ENCODE peak calls at places on chromosome 20, in ten cellular contexts. One of them, this sample, is unnamed.

GRCh38 chr20:44031822-44032582 is 117.3 kb downstream of the TOX2 start:
- DNase-seq in lower lobe of right lung: no peak
- DNase-seq in smooth muscle cell of the brain vasculature: no peak
- DNase-seq in stimulated activated naive B cell treated with anti-CD40 and anti-IgM and Interleukin-4, amounts not matched to agents 10 μg/mL and 1 μg/mL and 100 μg/mL, for 72 hours: no peak
- DNase-seq in effector memory CD4-positive, alpha-beta T cell: no peak
- DNase-seq in stimulated activated CD4-positive, alpha-beta T cell treated with anti-CD3 and anti-CD28 coated beads, Interleukin-15, amount 100 ng/mL, for 1 hour: no peak
- DNase-seq in NAMALWA: no peak
- DNase-seq in ovary: no peak
- DNase-seq in endothelial cell: no peak
- DNase-seq in anterior cingulate cortex: no peak
- DNase-seq in this sample: no peak

GRCh38 chr20:44533928-44534327 is 12.1 kb upstream of the SERINC3 start:
- DNase-seq in endothelial cell: no peak
- DNase-seq in stimulated activated CD4-positive, alpha-beta T cell treated with anti-CD3 and anti-CD28 coated beads, Interleukin-15, amount 100 ng/mL, for 1 hour: no peak
- DNase-seq in lower lobe of right lung: no peak
- DNase-seq in stimulated activated naive B cell treated with anti-CD40 and anti-IgM and Interleukin-4, amounts not matched to agents 10 μg/mL and 1 μg/mL and 100 μg/mL, for 72 hours: no peak
- DNase-seq in effector memory CD4-positive, alpha-beta T cell: no peak
- DNase-seq in smooth muscle cell of the brain vasculature: no peak
- DNase-seq in ovary: no peak
- DNase-seq in NAMALWA: peak; percentile 15
- DNase-seq in anterior cingulate cortex: no peak
- DNase-seq in this sample: no peak

GRCh38 chr20:21564127-21564773 is 50.4 kb upstream of the NKX2-2 start:
- DNase-seq in stimulated activated CD4-positive, alpha-beta T cell treated with anti-CD3 and anti-CD28 coated beads, Interleukin-15, amount 100 ng/mL, for 1 hour: no peak
- DNase-seq in stimulated activated naive B cell treated with anti-CD40 and anti-IgM and Interleukin-4, amounts not matched to agents 10 μg/mL and 1 μg/mL and 100 μg/mL, for 72 hours: no peak
- DNase-seq in smooth muscle cell of the brain vasculature: no peak
- DNase-seq in anterior cingulate cortex: peak; percentile 39
- DNase-seq in effector memory CD4-positive, alpha-beta T cell: no peak
- DNase-seq in lower lobe of right lung: no peak
- DNase-seq in endothelial cell: no peak
- DNase-seq in NAMALWA: no peak
- DNase-seq in ovary: no peak
- DNase-seq in this sample: no peak

GRCh38 chr20:59105581-59105980 is 58.0 kb upstream of the ZNF831 start:
- DNase-seq in endothelial cell: no peak
- DNase-seq in smooth muscle cell of the brain vasculature: no peak
- DNase-seq in stimulated activated CD4-positive, alpha-beta T cell treated with anti-CD3 and anti-CD28 coated beads, Interleukin-15, amount 100 ng/mL, for 1 hour: no peak
- DNase-seq in anterior cingulate cortex: no peak
- DNase-seq in ovary: no peak
- DNase-seq in stimulated activated naive B cell treated with anti-CD40 and anti-IgM and Interleukin-4, amounts not matched to agents 10 μg/mL and 1 μg/mL and 100 μg/mL, for 72 hours: no peak
- DNase-seq in NAMALWA: no peak
- DNase-seq in lower lobe of right lung: no peak
- DNase-seq in effector memory CD4-positive, alpha-beta T cell: no peak
- DNase-seq in this sample: no peak

GRCh38 chr20:57482148-57482547 is 42.8 kb downstream of the CTCFL start:
- DNase-seq in stimulated activated naive B cell treated with anti-CD40 and anti-IgM and Interleukin-4, amounts not matched to agents 10 μg/mL and 1 μg/mL and 100 μg/mL, for 72 hours: no peak
- DNase-seq in smooth muscle cell of the brain vasculature: no peak
- DNase-seq in NAMALWA: peak; percentile 66
- DNase-seq in anterior cingulate cortex: no peak
- DNase-seq in effector memory CD4-positive, alpha-beta T cell: no peak
- DNase-seq in endothelial cell: no peak
- DNase-seq in stimulated activated CD4-positive, alpha-beta T cell treated with anti-CD3 and anti-CD28 coated beads, Interleukin-15, amount 100 ng/mL, for 1 hour: no peak
- DNase-seq in ovary: peak; percentile 4
- DNase-seq in lower lobe of right lung: no peak
- DNase-seq in this sample: peak; percentile 2

GRCh38 chr20:16476032-16476431 is 97.2 kb downstream of the KIF16B start:
- DNase-seq in endothelial cell: no peak
- DNase-seq in ovary: no peak
- DNase-seq in NAMALWA: peak; percentile 67
- DNase-seq in smooth muscle cell of the brain vasculature: peak; percentile 52
- DNase-seq in effector memory CD4-positive, alpha-beta T cell: no peak
- DNase-seq in stimulated activated naive B cell treated with anti-CD40 and anti-IgM and Interleukin-4, amounts not matched to agents 10 μg/mL and 1 μg/mL and 100 μg/mL, for 72 hours: no peak
- DNase-seq in stimulated activated CD4-positive, alpha-beta T cell treated with anti-CD3 and anti-CD28 coated beads, Interleukin-15, amount 100 ng/mL, for 1 hour: no peak
- DNase-seq in lower lobe of right lung: no peak
- DNase-seq in anterior cingulate cortex: no peak
- DNase-seq in this sample: no peak

GRCh38 chr20:38109657-38110524 is 55.2 kb downstream of the TGM2 start:
- DNase-seq in lower lobe of right lung: no peak
- DNase-seq in smooth muscle cell of the brain vasculature: no peak
- DNase-seq in endothelial cell: no peak
- DNase-seq in effector memory CD4-positive, alpha-beta T cell: no peak
- DNase-seq in NAMALWA: no peak
- DNase-seq in stimulated activated naive B cell treated with anti-CD40 and anti-IgM and Interleukin-4, amounts not matched to agents 10 μg/mL and 1 μg/mL and 100 μg/mL, for 72 hours: no peak
- DNase-seq in ovary: no peak
- DNase-seq in anterior cingulate cortex: no peak
- DNase-seq in stimulated activated CD4-positive, alpha-beta T cell treated with anti-CD3 and anti-CD28 coated beads, Interleukin-15, amount 100 ng/mL, for 1 hour: no peak
- DNase-seq in this sample: peak; percentile 81

GRCh38 chr20:38918172-38918571 is 8.0 kb upstream of the FAM83D start:
- DNase-seq in stimulated activated naive B cell treated with anti-CD40 and anti-IgM and Interleukin-4, amounts not matched to agents 10 μg/mL and 1 μg/mL and 100 μg/mL, for 72 hours: no peak
- DNase-seq in endothelial cell: no peak
- DNase-seq in ovary: no peak
- DNase-seq in anterior cingulate cortex: no peak
- DNase-seq in stimulated activated CD4-positive, alpha-beta T cell treated with anti-CD3 and anti-CD28 coated beads, Interleukin-15, amount 100 ng/mL, for 1 hour: no peak
- DNase-seq in lower lobe of right lung: no peak
- DNase-seq in smooth muscle cell of the brain vasculature: no peak
- DNase-seq in NAMALWA: no peak
- DNase-seq in effector memory CD4-positive, alpha-beta T cell: no peak
- DNase-seq in this sample: no peak

GRCh38 chr20:5977223-5977622 is 26.8 kb downstream of the MCM8 start:
- DNase-seq in endothelial cell: no peak
- DNase-seq in anterior cingulate cortex: no peak
- DNase-seq in stimulated activated CD4-positive, alpha-beta T cell treated with anti-CD3 and anti-CD28 coated beads, Interleukin-15, amount 100 ng/mL, for 1 hour: no peak
- DNase-seq in effector memory CD4-positive, alpha-beta T cell: no peak
- DNase-seq in smooth muscle cell of the brain vasculature: no peak
- DNase-seq in stimulated activated naive B cell treated with anti-CD40 and anti-IgM and Interleukin-4, amounts not matched to agents 10 μg/mL and 1 μg/mL and 100 μg/mL, for 72 hours: no peak
- DNase-seq in ovary: no peak
- DNase-seq in lower lobe of right lung: no peak
- DNase-seq in NAMALWA: no peak
- DNase-seq in this sample: no peak

GRCh38 chr20:58642465-58642864 is 8.6 kb upstream of the STX16 start:
- DNase-seq in effector memory CD4-positive, alpha-beta T cell: no peak
- DNase-seq in stimulated activated naive B cell treated with anti-CD40 and anti-IgM and Interleukin-4, amounts not matched to agents 10 μg/mL and 1 μg/mL and 100 μg/mL, for 72 hours: no peak
- DNase-seq in endothelial cell: no peak
- DNase-seq in anterior cingulate cortex: no peak
- DNase-seq in smooth muscle cell of the brain vasculature: no peak
- DNase-seq in NAMALWA: no peak
- DNase-seq in ovary: no peak
- DNase-seq in lower lobe of right lung: no peak
- DNase-seq in stimulated activated CD4-positive, alpha-beta T cell treated with anti-CD3 and anti-CD28 coated beads, Interleukin-15, amount 100 ng/mL, for 1 hour: no peak
- DNase-seq in this sample: peak; percentile 25

GRCh38 chr20:59062057-59062456 is 19.5 kb upstream of the PRELID3B start:
- DNase-seq in effector memory CD4-positive, alpha-beta T cell: no peak
- DNase-seq in NAMALWA: no peak
- DNase-seq in ovary: no peak
- DNase-seq in endothelial cell: no peak
- DNase-seq in lower lobe of right lung: no peak
- DNase-seq in stimulated activated CD4-positive, alpha-beta T cell treated with anti-CD3 and anti-CD28 coated beads, Interleukin-15, amount 100 ng/mL, for 1 hour: no peak
- DNase-seq in stimulated activated naive B cell treated with anti-CD40 and anti-IgM and Interleukin-4, amounts not matched to agents 10 μg/mL and 1 μg/mL and 100 μg/mL, for 72 hours: no peak
- DNase-seq in anterior cingulate cortex: no peak
- DNase-seq in smooth muscle cell of the brain vasculature: no peak
- DNase-seq in this sample: no peak

GRCh38 chr20:9202440-9203080 is 133.7 kb downstream of the PLCB4 start:
- DNase-seq in stimulated activated CD4-positive, alpha-beta T cell treated with anti-CD3 and anti-CD28 coated beads, Interleukin-15, amount 100 ng/mL, for 1 hour: no peak
- DNase-seq in lower lobe of right lung: no peak
- DNase-seq in effector memory CD4-positive, alpha-beta T cell: no peak
- DNase-seq in ovary: no peak
- DNase-seq in NAMALWA: no peak
- DNase-seq in stimulated activated naive B cell treated with anti-CD40 and anti-IgM and Interleukin-4, amounts not matched to agents 10 μg/mL and 1 μg/mL and 100 μg/mL, for 72 hours: no peak
- DNase-seq in endothelial cell: no peak
- DNase-seq in smooth muscle cell of the brain vasculature: no peak
- DNase-seq in anterior cingulate cortex: no peak
- DNase-seq in this sample: no peak

GRCh38 chr20:25643735-25644134 is 19.9 kb upstream of the NANP start:
- DNase-seq in smooth muscle cell of the brain vasculature: no peak
- DNase-seq in effector memory CD4-positive, alpha-beta T cell: no peak
- DNase-seq in anterior cingulate cortex: no peak
- DNase-seq in NAMALWA: no peak
- DNase-seq in endothelial cell: no peak
- DNase-seq in ovary: no peak
- DNase-seq in stimulated activated naive B cell treated with anti-CD40 and anti-IgM and Interleukin-4, amounts not matched to agents 10 μg/mL and 1 μg/mL and 100 μg/mL, for 72 hours: no peak
- DNase-seq in stimulated activated CD4-positive, alpha-beta T cell treated with anti-CD3 and anti-CD28 coated beads, Interleukin-15, amount 100 ng/mL, for 1 hour: no peak
- DNase-seq in lower lobe of right lung: no peak
- DNase-seq in this sample: no peak

GRCh38 chr20:57381596-57382503 is 9.3 kb upstream of the RBM38 start:
- DNase-seq in stimulated activated naive B cell treated with anti-CD40 and anti-IgM and Interleukin-4, amounts not matched to agents 10 μg/mL and 1 μg/mL and 100 μg/mL, for 72 hours: peak; percentile 68
- DNase-seq in ovary: peak; percentile 90
- DNase-seq in effector memory CD4-positive, alpha-beta T cell: peak; percentile 68
- DNase-seq in smooth muscle cell of the brain vasculature: peak; percentile 45
- DNase-seq in lower lobe of right lung: peak; percentile 85
- DNase-seq in stimulated activated CD4-positive, alpha-beta T cell treated with anti-CD3 and anti-CD28 coated beads, Interleukin-15, amount 100 ng/mL, for 1 hour: peak; percentile 67
- DNase-seq in endothelial cell: peak; percentile 87
- DNase-seq in anterior cingulate cortex: peak; percentile 68
- DNase-seq in NAMALWA: peak; percentile 89
- DNase-seq in this sample: peak; percentile 94

GRCh38 chr20:58587467-58587866 is 63.6 kb upstream of the STX16 start:
- DNase-seq in smooth muscle cell of the brain vasculature: no peak
- DNase-seq in NAMALWA: no peak
- DNase-seq in ovary: no peak
- DNase-seq in endothelial cell: no peak
- DNase-seq in anterior cingulate cortex: no peak
- DNase-seq in stimulated activated CD4-positive, alpha-beta T cell treated with anti-CD3 and anti-CD28 coated beads, Interleukin-15, amount 100 ng/mL, for 1 hour: no peak
- DNase-seq in stimulated activated naive B cell treated with anti-CD40 and anti-IgM and Interleukin-4, amounts not matched to agents 10 μg/mL and 1 μg/mL and 100 μg/mL, for 72 hours: no peak
- DNase-seq in lower lobe of right lung: no peak
- DNase-seq in effector memory CD4-positive, alpha-beta T cell: no peak
- DNase-seq in this sample: peak; percentile 41

GRCh38 chr20:51725584-51726176 is 42.5 kb downstream of the ATP9A start:
- DNase-seq in lower lobe of right lung: no peak
- DNase-seq in stimulated activated naive B cell treated with anti-CD40 and anti-IgM and Interleukin-4, amounts not matched to agents 10 μg/mL and 1 μg/mL and 100 μg/mL, for 72 hours: no peak
- DNase-seq in smooth muscle cell of the brain vasculature: no peak
- DNase-seq in endothelial cell: no peak
- DNase-seq in effector memory CD4-positive, alpha-beta T cell: no peak
- DNase-seq in stimulated activated CD4-positive, alpha-beta T cell treated with anti-CD3 and anti-CD28 coated beads, Interleukin-15, amount 100 ng/mL, for 1 hour: no peak
- DNase-seq in anterior cingulate cortex: no peak
- DNase-seq in NAMALWA: no peak
- DNase-seq in ovary: no peak
- DNase-seq in this sample: no peak

GRCh38 chr20:59780494-59781185 is 152.8 kb downstream of the SYCP2 start:
- DNase-seq in smooth muscle cell of the brain vasculature: no peak
- DNase-seq in anterior cingulate cortex: no peak
- DNase-seq in ovary: no peak
- DNase-seq in NAMALWA: no peak
- DNase-seq in effector memory CD4-positive, alpha-beta T cell: no peak
- DNase-seq in stimulated activated CD4-positive, alpha-beta T cell treated with anti-CD3 and anti-CD28 coated beads, Interleukin-15, amount 100 ng/mL, for 1 hour: no peak
- DNase-seq in endothelial cell: no peak
- DNase-seq in stimulated activated naive B cell treated with anti-CD40 and anti-IgM and Interleukin-4, amounts not matched to agents 10 μg/mL and 1 μg/mL and 100 μg/mL, for 72 hours: no peak
- DNase-seq in lower lobe of right lung: no peak
- DNase-seq in this sample: no peak

GRCh38 chr20:6595704-6596103 is 171.8 kb upstream of the BMP2 start:
- DNase-seq in stimulated activated naive B cell treated with anti-CD40 and anti-IgM and Interleukin-4, amounts not matched to agents 10 μg/mL and 1 μg/mL and 100 μg/mL, for 72 hours: no peak
- DNase-seq in NAMALWA: no peak
- DNase-seq in endothelial cell: no peak
- DNase-seq in smooth muscle cell of the brain vasculature: no peak
- DNase-seq in lower lobe of right lung: no peak
- DNase-seq in effector memory CD4-positive, alpha-beta T cell: no peak
- DNase-seq in stimulated activated CD4-positive, alpha-beta T cell treated with anti-CD3 and anti-CD28 coated beads, Interleukin-15, amount 100 ng/mL, for 1 hour: no peak
- DNase-seq in anterior cingulate cortex: no peak
- DNase-seq in ovary: no peak
- DNase-seq in this sample: no peak

GRCh38 chr20:14055127-14055742 is 59.9 kb downstream of the MACROD2 start:
- DNase-seq in stimulated activated naive B cell treated with anti-CD40 and anti-IgM and Interleukin-4, amounts not matched to agents 10 μg/mL and 1 μg/mL and 100 μg/mL, for 72 hours: no peak
- DNase-seq in smooth muscle cell of the brain vasculature: peak; percentile 59
- DNase-seq in NAMALWA: peak; percentile 72
- DNase-seq in ovary: no peak
- DNase-seq in lower lobe of right lung: no peak
- DNase-seq in anterior cingulate cortex: no peak
- DNase-seq in stimulated activated CD4-positive, alpha-beta T cell treated with anti-CD3 and anti-CD28 coated beads, Interleukin-15, amount 100 ng/mL, for 1 hour: no peak
- DNase-seq in endothelial cell: peak; percentile 41
- DNase-seq in effector memory CD4-positive, alpha-beta T cell: no peak
- DNase-seq in this sample: no peak